ENCODE peak calls at places on chromosomes 12 and 14, in ten cellular contexts. H, X, O, C, A, F, K, V, T and M are unnamed samples.

GRCh38 chr14:85566603-85567002 is 36.7 kb downstream of the FLRT2 start:
- DNase-seq in A (no peak), F (no peak), X (no peak), V (peak; percentile 83), C (peak; percentile 59), O (peak; percentile 46), T (peak; percentile 81), K (no peak), H (peak; percentile 53), M (no peak)

GRCh38 chr14:97298331-97298730 is 501.1 kb downstream of the VRK1 start:
- DNase-seq in O (no peak), A (no peak), X (no peak), H (no peak), T (no peak), V (no peak), F (no peak), C (peak; percentile 41), K (no peak), M (no peak)

GRCh38 chr12:18747960-18748359 is 10.0 kb downstream of the CAPZA3 start:
- DNase-seq in O (peak; percentile 96), X (no peak), H (peak; percentile 77), V (peak; percentile 99), K (no peak), T (peak; percentile 62), A (no peak), C (peak; percentile 34), F (no peak), M (peak; percentile 92)

GRCh38 chr12:63862187-63863107 is 17.9 kb downstream of the SRGAP1 start:
- DNase-seq in F (no peak), K (no peak), A (no peak), H (no peak), V (peak; percentile 71), X (peak; percentile 81), O (no peak), T (peak; percentile 29), C (peak; percentile 96), M (no peak)

GRCh38 chr12:69388371-69388770 is 28.8 kb downstream of the YEATS4 start:
- DNase-seq in H (peak; percentile 50), F (no peak), V (peak; percentile 77), X (no peak), O (peak; percentile 53), K (no peak), C (peak; percentile 71), T (peak; percentile 66), A (no peak), M (peak; percentile 16)

GRCh38 chr12:107415834-107416233 is 269.8 kb upstream of the PWP1 start:
- DNase-seq in A (no peak), T (peak; percentile 85), H (no peak), O (peak; percentile 61), C (no peak), K (no peak), V (peak; percentile 96), F (no peak), X (no peak), M (peak; percentile 89)

GRCh38 chr12:95653761-95654546 is 102.7 kb upstream of the USP44 start:
- DNase-seq in A (peak; percentile 46), C (peak; percentile 82), H (peak; percentile 83), K (no peak), V (peak; percentile 88), O (peak; percentile 86), T (peak; percentile 94), X (no peak), F (no peak), M (peak; percentile 60)

GRCh38 chr14:64110832-64111231 is 183.3 kb downstream of the ESR2 start:
- DNase-seq in C (peak; percentile 15), X (no peak), V (no peak), O (no peak), F (no peak), K (no peak), H (no peak), A (no peak), T (peak; percentile 66), M (no peak)

GRCh38 chr12:46921754-46922113 is 95.9 kb upstream of the SLC38A4 start:
- DNase-seq in O (peak; percentile 70), H (peak; percentile 70), X (no peak), T (peak; percentile 33), K (no peak), C (peak; percentile 17), A (no peak), F (no peak), V (peak; percentile 94), M (no peak)

GRCh38 chr14:23182372-23183014 is 967 bp downstream of the SLC7A8 start:
- DNase-seq in V (no peak), A (no peak), H (no peak), K (no peak), T (peak; percentile 33), C (peak; percentile 35), X (peak; percentile 84), F (no peak), O (no peak), M (no peak)

GRCh38 chr12:128573907-128574306 is 249.9 kb downstream of the SLC15A4 start:
- DNase-seq in V (no peak), H (no peak), X (no peak), F (no peak), T (no peak), A (no peak), O (no peak), C (no peak), K (no peak), M (no peak)

GRCh38 chr12:109770104-109770860 is 56.7 kb downstream of the FAM222A start:
- DNase-seq in C (no peak), O (no peak), K (no peak), T (no peak), V (no peak), A (no peak), F (no peak), H (no peak), X (no peak), M (no peak)

GRCh38 chr12:109770861-109771670 is 57.4 kb downstream of the FAM222A start:
- DNase-seq in O (no peak), T (no peak), C (no peak), X (no peak), V (no peak), K (no peak), F (no peak), H (no peak), A (no peak), M (no peak)

GRCh38 chr12:109767456-109767855 is 53.8 kb downstream of the FAM222A start:
- DNase-seq in A (no peak), O (no peak), T (no peak), H (no peak), X (no peak), V (no peak), F (no peak), K (no peak), C (no peak), M (no peak)

GRCh38 chr12:109767991-109768900 is 54.6 kb downstream of the FAM222A start:
- DNase-seq in T (no peak), X (no peak), V (no peak), C (no peak), O (no peak), H (no peak), A (no peak), F (no peak), K (no peak), M (no peak)

GRCh38 chr12:109768901-109769670 is 55.5 kb downstream of the FAM222A start:
- DNase-seq in V (no peak), H (no peak), C (no peak), A (no peak), K (no peak), O (no peak), X (no peak), T (no peak), F (no peak), M (no peak)
- TF ChIP-seq CTCF in V (no peak), H (no peak), C (no peak), A (no peak), K (no peak), O (no peak), X (no peak), T (no peak), F (no peak), M (no peak)

GRCh38 chr14:93978735-93979134 is 2.4 kb upstream of the ASB2 start:
- DNase-seq in K (no peak), F (no peak), O (no peak), C (no peak), A (no peak), T (no peak), H (no peak), X (no peak), V (no peak), M (no peak)
- TF ChIP-seq CTCF in K (no peak), F (no peak), O (no peak), C (no peak), A (no peak), T (no peak), H (no peak), X (no peak), V (no peak), M (no peak)

GRCh38 chr12:120257041-120257821 is 8.3 kb downstream of the PXN start:
- DNase-seq in C (peak; percentile 89), K (no peak), O (peak; percentile 86), A (peak; percentile 68), T (peak; percentile 88), X (no peak), F (peak; percentile 74), H (peak; percentile 84), V (peak; percentile 97), M (no peak)

GRCh38 chr12:120252071-120252906 is 13.2 kb downstream of the PXN start:
- DNase-seq in K (no peak), O (no peak), H (no peak), F (no peak), X (no peak), C (no peak), A (no peak), V (no peak), T (no peak), M (no peak)

GRCh38 chr12:120249875-120250795 is 15.4 kb downstream of the PXN start:
- DNase-seq in X (no peak), H (no peak), O (no peak), V (no peak), C (no peak), T (no peak), F (peak; percentile 90), K (no peak), A (peak; percentile 89), M (no peak)

GRCh38 chr12:120258323-120258896 is 7.1 kb downstream of the PXN start:
- DNase-seq in T (no peak), A (no peak), C (no peak), X (no peak), V (no peak), K (no peak), F (no peak), O (no peak), H (no peak), M (no peak)

DNA sequence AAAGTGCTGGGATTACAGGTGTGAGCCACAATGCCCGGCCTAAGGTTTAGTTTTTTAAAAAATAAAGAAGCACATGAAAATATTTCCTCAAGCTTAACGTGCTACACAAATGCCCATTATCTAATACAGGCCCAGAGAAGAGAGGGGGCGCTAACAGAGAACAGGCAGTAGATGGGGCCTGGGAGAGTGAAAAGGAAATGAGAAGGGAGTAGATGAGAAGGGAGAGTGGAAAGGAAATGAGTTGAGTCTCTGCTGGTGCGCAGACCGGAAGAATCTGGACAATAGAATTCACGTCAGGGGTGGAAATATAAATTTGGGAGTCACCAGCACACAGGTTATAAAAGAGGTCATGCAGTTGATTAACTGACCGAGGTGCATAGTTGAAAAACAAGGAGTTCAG is 10.7 kb downstream of the PXN start:
- DNase-seq in H (no peak), F (no peak), A (no peak), O (no peak), X (no peak), C (no peak), T (no peak), K (no peak), V (no peak), M (no peak)
- TF ChIP-seq CTCF in H (no peak), F (peak; percentile 49), A (no peak), O (no peak), X (no peak), C (peak; percentile 11), T (no peak), K (no peak), V (no peak), M (no peak)

GRCh38 chr12:131915774-131916173 is 13.3 kb upstream of the PUS1 start:
- DNase-seq in K (no peak), V (no peak), A (no peak), H (no peak), X (no peak), O (no peak), F (no peak), T (no peak), C (no peak), M (no peak)
- TF ChIP-seq CTCF in K (no peak), V (no peak), A (no peak), H (no peak), X (no peak), O (no peak), F (no peak), T (no peak), C (no peak), M (no peak)